ENCODE peak calls at places on chromosomes 3 and 15, in eight cellular contexts. A is sigmoid colon, T is erythroblast, O is ovary, X is lower leg skin, Y is A549, B is uterus, I is HCT116. M is an unnamed sample.

GRCh38 chr3:49757197-49757596 is 29.1 kb downstream of the IP6K1 start:
- DNase-seq in X (no peak), I (no peak), A (no peak), T (no peak), B (no peak), Y (no peak), O (no peak), M (no peak)

GRCh38 chr3:5226783-5227182 is 39.3 kb downstream of the EDEM1 start:
- DNase-seq in B (no peak), A (no peak), I (peak), T (peak), O (no peak), X (no peak), Y (peak), M (no peak)

GRCh38 chr3:128749035-128749434 is 23.1 kb downstream of the RAB7A start:
- DNase-seq in I (no peak), B (no peak), Y (no peak), X (no peak), A (no peak), O (no peak), T (no peak), M (no peak)

GRCh38 chr3:185961675-185962232 is 23.9 kb upstream of the TRA2B start:
- DNase-seq in B (no peak), X (peak), T (no peak), I (no peak), A (no peak), O (no peak), Y (no peak), M (no peak)

GRCh38 chr3:4447600-4448561 is 19.2 kb downstream of the SUMF1 start:
- DNase-seq in I (no peak), Y (no peak), T (no peak), O (no peak), X (no peak), A (no peak), B (no peak), M (no peak)

GRCh38 chr3:52479876-52480575 is 15.1 kb upstream of the STAB1 start:
- DNase-seq in T (no peak), A (no peak), B (no peak), X (no peak), I (no peak), O (no peak), Y (no peak), M (no peak)

GRCh38 chr15:70501849-70502248 is 261.5 kb downstream of the UACA start:
- DNase-seq in I (no peak), A (no peak), O (no peak), T (no peak), Y (no peak), B (no peak), X (no peak), M (no peak)

GRCh38 chr3:165994293-165994692 is 157.1 kb upstream of the BCHE start:
- DNase-seq in I (no peak), Y (no peak), A (no peak), O (no peak), T (no peak), X (no peak), B (no peak), M (no peak)

GRCh38 chr3:99774467-99774866 is 43.2 kb upstream of the CMSS1 start:
- DNase-seq in Y (no peak), A (no peak), X (no peak), B (no peak), I (no peak), T (peak), O (no peak), M (no peak)

GRCh38 chr15:70013647-70014310 is 83.9 kb downstream of the TLE3 start:
- DNase-seq in I (no peak), T (no peak), O (no peak), B (no peak), A (no peak), Y (no peak), X (no peak), M (no peak)

GRCh38 chr3:120094776-120095225 is 554 bp upstream of the GSK3B start:
- DNase-seq in X (peak), T (peak), A (peak), B (no peak), O (peak), I (no peak), Y (peak), M (peak)

GRCh38 chr15:78921517-78921916 is 23.3 kb downstream of the CTSH start:
- DNase-seq in B (no peak), O (no peak), I (no peak), X (peak), A (no peak), T (no peak), Y (no peak), M (no peak)

GRCh38 chr3:8325306-8325705 is 176.3 kb upstream of the LMCD1 start:
- DNase-seq in T (no peak), Y (no peak), B (no peak), I (no peak), A (no peak), X (no peak), O (no peak), M (no peak)

GRCh38 chr3:124772081-124772831 is 42.0 kb downstream of the UMPS start:
- DNase-seq in O (no peak), A (no peak), B (peak), X (no peak), Y (peak), I (no peak), T (peak), M (no peak)

GRCh38 chr15:66850078-66850991 is 148.3 kb downstream of the SMAD6 start:
- DNase-seq in O (peak), I (no peak), T (peak), B (no peak), X (peak), A (no peak), Y (no peak), M (no peak)

GRCh38 chr3:112685956-112686355 is 45.0 kb upstream of the CCDC80 start:
- DNase-seq in I (no peak), T (no peak), A (no peak), B (no peak), X (no peak), O (no peak), Y (no peak), M (no peak)

GRCh38 chr3:38005076-38006020 is 14.8 kb downstream of the VILL start:
- DNase-seq in B (no peak), Y (no peak), X (no peak), T (no peak), O (peak), I (no peak), A (no peak), M (no peak)

GRCh38 chr3:23461069-23461468 is 257.9 kb downstream of the UBE2E2 start:
- DNase-seq in Y (no peak), B (no peak), X (no peak), O (no peak), I (no peak), A (no peak), T (no peak), M (no peak)

GRCh38 chr3:134317106-134317947 is 56.9 kb downstream of the AMOTL2 start:
- DNase-seq in A (no peak), B (no peak), I (no peak), T (no peak), O (no peak), X (peak), Y (peak), M (no peak)

GRCh38 chr3:52769786-52770445 is 824 bp downstream of the NEK4 start:
- DNase-seq in T (peak), A (no peak), I (no peak), B (no peak), X (peak), O (no peak), Y (no peak), M (no peak)

GRCh38 chr3:127560051-127560787 is 30.3 kb downstream of the TPRA1 start:
- DNase-seq in Y (peak), T (no peak), B (no peak), A (no peak), I (peak), O (no peak), X (no peak), M (no peak)

GRCh38 chr3:184259396-184259877 is 1.9 kb downstream of the CAMK2N2 start:
- DNase-seq in Y (no peak), B (no peak), T (no peak), X (no peak), I (no peak), O (no peak), A (no peak), M (no peak)

GRCh38 chr3:170517251-170517945 is 68.5 kb downstream of the SLC7A14 start:
- DNase-seq in X (no peak), O (no peak), I (no peak), A (no peak), T (no peak), B (no peak), Y (no peak), M (no peak)

GRCh38 chr3:42905740-42906084 is 230 bp upstream of the ZNF662 start:
- DNase-seq in X (no peak), Y (no peak), B (no peak), O (no peak), T (no peak), A (no peak), I (no peak), M (no peak)

GRCh38 chr3:155701882-155702465 is 42.9 kb downstream of the PLCH1 start:
- DNase-seq in I (peak), X (no peak), A (no peak), B (no peak), T (peak), Y (peak), O (no peak), M (no peak)

GRCh38 chr3:85270488-85270887 is 311.7 kb downstream of the CADM2 start:
- DNase-seq in B (no peak), A (no peak), T (no peak), Y (no peak), I (no peak), X (no peak), O (no peak), M (no peak)

GRCh38 chr3:45966969-45967640 is 23.8 kb downstream of the CXCR6 start:
- DNase-seq in T (no peak), Y (no peak), O (no peak), I (no peak), A (no peak), X (no peak), B (no peak), M (no peak)

GRCh38 chr3:69683076-69683806 is 56.0 kb upstream of the MITF start:
- DNase-seq in A (no peak), X (no peak), O (no peak), Y (peak), T (no peak), B (no peak), I (no peak), M (no peak)

GRCh38 chr15:50145451-50145872 is 26.4 kb upstream of the ATP8B4 start:
- DNase-seq in Y (peak), I (peak), O (no peak), A (no peak), T (peak), B (peak), X (no peak), M (no peak)

GRCh38 chr3:76352848-76353130 is 567.4 kb upstream of the ZNF717 start:
- DNase-seq in A (no peak), T (no peak), Y (no peak), B (no peak), I (no peak), X (no peak), O (no peak), M (no peak)

GRCh38 chr3:162390891-162391290 is 894.3 kb downstream of the OTOL1 start:
- DNase-seq in O (no peak), Y (peak), I (peak), X (no peak), T (no peak), A (no peak), B (no peak), M (no peak)

GRCh38 chr15:48855501-48856440 is 22.2 kb upstream of the EID1 start:
- DNase-seq in O (no peak), A (no peak), I (peak), Y (peak), T (peak), X (no peak), B (peak), M (no peak)

GRCh38 chr3:192687488-192688152 is 39.7 kb downstream of the FGF12 start:
- DNase-seq in B (no peak), A (no peak), Y (no peak), O (no peak), X (no peak), I (no peak), T (no peak), M (no peak)

GRCh38 chr3:79255292-79255691 is 512.5 kb downstream of the ROBO1 start:
- DNase-seq in O (no peak), B (no peak), T (no peak), I (no peak), A (no peak), Y (no peak), X (no peak), M (no peak)

GRCh38 chr15:45450468-45450867 is 72.1 kb downstream of the SLC30A4 start:
- DNase-seq in B (no peak), X (no peak), T (no peak), I (no peak), Y (no peak), O (no peak), A (no peak), M (no peak)
- TF ChIP-seq POLR2A in B (no peak), X (no peak), T (no peak), I (no peak), Y (no peak), O (no peak), A (no peak), M (no peak)

GRCh38 chr15:89806565-89807550 is 7.8 kb downstream of the ANPEP start:
- DNase-seq in A (no peak), X (no peak), T (no peak), O (no peak), B (no peak), I (no peak), Y (no peak), M (no peak)
- TF ChIP-seq POLR2A in A (no peak), X (no peak), T (no peak), O (no peak), B (no peak), I (no peak), Y (no peak), M (no peak)

GRCh38 chr3:57144952-57145351 is 20.2 kb downstream of the IL17RD start:
- DNase-seq in Y (no peak), O (no peak), X (no peak), A (no peak), I (no peak), T (no peak), B (no peak), M (no peak)

GRCh38 chr3:57141719-57142118 is 23.4 kb downstream of the IL17RD start:
- DNase-seq in T (no peak), B (no peak), O (no peak), Y (no peak), X (peak), A (no peak), I (no peak), M (no peak)

GRCh38 chr3:57145852-57146251 is 19.3 kb downstream of the IL17RD start:
- DNase-seq in I (no peak), T (no peak), O (no peak), Y (no peak), A (no peak), X (no peak), B (no peak), M (no peak)

GRCh38 chr3:57142335-57142734 is 22.8 kb downstream of the IL17RD start:
- DNase-seq in T (no peak), O (peak), A (no peak), X (peak), I (no peak), Y (no peak), B (no peak), M (no peak)

DNA sequence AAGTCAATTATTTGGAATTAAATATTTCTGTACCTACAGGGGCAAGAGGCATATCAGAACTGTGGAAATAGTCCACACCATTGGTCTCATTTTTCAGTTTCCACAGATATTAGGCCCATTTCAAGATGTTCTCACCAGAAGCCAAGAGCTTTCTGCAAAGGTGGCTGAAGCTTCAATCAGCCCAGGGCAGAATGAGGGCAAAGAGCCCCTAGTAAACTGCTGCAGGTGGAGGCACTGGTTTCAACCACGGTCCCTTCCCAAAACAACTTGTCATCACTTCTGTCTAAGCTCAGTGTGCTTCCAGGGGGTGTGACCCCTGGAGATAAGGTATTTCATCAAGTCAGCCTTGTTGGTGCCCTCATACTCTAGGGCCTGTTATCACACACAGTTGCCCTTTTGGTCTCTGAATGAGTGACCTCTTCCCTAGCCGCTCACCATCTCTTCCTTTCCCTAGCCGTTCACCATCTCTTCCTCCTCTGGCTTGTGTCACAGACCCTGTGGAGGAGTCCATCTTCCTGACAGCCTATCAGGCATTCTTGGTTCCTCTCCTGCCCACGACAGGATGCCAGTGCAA is 21.2 kb downstream of the IL17RD start:
- DNase-seq in O (no peak), Y (no peak), B (no peak), I (no peak), T (no peak), A (no peak), X (no peak), M (no peak)
- TF ChIP-seq POLR2A in O (no peak), Y (no peak), B (no peak), I (no peak), T (no peak), A (no peak), X (no peak), M (no peak)

GRCh38 chr3:168094877-168095610 is 680 bp downstream of the GOLIM4 start:
- DNase-seq in A (peak), O (peak), Y (peak), I (peak), B (peak), T (peak), X (peak), M (peak)
- TF ChIP-seq POLR2A in A (no peak), O (no peak), Y (peak), I (no peak), B (no peak), T (peak), X (no peak), M (no peak)

GRCh38 chr3:16513141-16514020 is at the start of gene RFTN1:
- DNase-seq in I (no peak), X (peak), T (peak), B (peak), Y (no peak), O (peak), A (no peak), M (peak)
- TF ChIP-seq POLR2A in I (no peak), X (no peak), T (no peak), B (peak), Y (peak), O (no peak), A (no peak), M (no peak)

GRCh38 chr3:11555211-11555782 is 88.4 kb downstream of the VGLL4 start:
- DNase-seq in O (peak), I (no peak), B (no peak), A (no peak), T (no peak), X (peak), Y (no peak), M (no peak)
- TF ChIP-seq POLR2A in O (no peak), I (no peak), B (no peak), A (no peak), T (no peak), X (no peak), Y (no peak), M (no peak)